ENCODE peak calls at places on chromosomes 7 and 10, in nine cellular contexts. One of them, this sample, is unnamed.

GRCh38 chr7:129845972-129846327 is 106.8 kb downstream of the UBE2H start:
- DNase-seq in mucosa of descending colon: no peak
- DNase-seq in activated CD4-positive, alpha-beta T cell treated with anti-CD3 and anti-CD28 coated beads, Interleukin-2, amount 10 ng/mL, durations not matched to agents 7 days and 5 days: no peak
- DNase-seq in SJSA1: no peak
- DNase-seq in GM13977: no peak
- DNase-seq in activated CD8-positive, alpha-beta T cell treated with anti-CD3 and anti-CD28 coated beads for 36 hours: no peak
- DNase-seq in germinal center: no peak
- DNase-seq in C1 segment of cervical spinal cord: no peak
- DNase-seq in activated effector memory CD4-positive, alpha-beta T cell treated with anti-CD3 and anti-CD28 coated beads, Interleukin-2, amount 50 U/mL, for 16 hours: no peak
- DNase-seq in this sample: no peak

GRCh38 chr7:81865754-81866153 is 95.9 kb upstream of the HGF start:
- DNase-seq in mucosa of descending colon: no peak
- DNase-seq in activated CD4-positive, alpha-beta T cell treated with anti-CD3 and anti-CD28 coated beads, Interleukin-2, amount 10 ng/mL, durations not matched to agents 7 days and 5 days: no peak
- DNase-seq in SJSA1: no peak
- DNase-seq in GM13977: no peak
- DNase-seq in activated CD8-positive, alpha-beta T cell treated with anti-CD3 and anti-CD28 coated beads for 36 hours: no peak
- DNase-seq in germinal center: no peak
- DNase-seq in C1 segment of cervical spinal cord: no peak
- DNase-seq in activated effector memory CD4-positive, alpha-beta T cell treated with anti-CD3 and anti-CD28 coated beads, Interleukin-2, amount 50 U/mL, for 16 hours: no peak
- DNase-seq in this sample: no peak

GRCh38 chr10:73889014-73889413 is 14.7 kb upstream of the CAMK2G start:
- DNase-seq in mucosa of descending colon: peak; percentile 74
- DNase-seq in activated CD4-positive, alpha-beta T cell treated with anti-CD3 and anti-CD28 coated beads, Interleukin-2, amount 10 ng/mL, durations not matched to agents 7 days and 5 days: no peak
- DNase-seq in SJSA1: peak; percentile 72
- DNase-seq in GM13977: peak; percentile 30
- DNase-seq in activated CD8-positive, alpha-beta T cell treated with anti-CD3 and anti-CD28 coated beads for 36 hours: peak; percentile 69
- DNase-seq in germinal center: no peak
- DNase-seq in C1 segment of cervical spinal cord: no peak
- DNase-seq in activated effector memory CD4-positive, alpha-beta T cell treated with anti-CD3 and anti-CD28 coated beads, Interleukin-2, amount 50 U/mL, for 16 hours: peak; percentile 72
- DNase-seq in this sample: peak; percentile 61

GRCh38 chr7:139394553-139394952 is 34.9 kb downstream of the LUC7L2 start:
- DNase-seq in mucosa of descending colon: no peak
- DNase-seq in activated CD4-positive, alpha-beta T cell treated with anti-CD3 and anti-CD28 coated beads, Interleukin-2, amount 10 ng/mL, durations not matched to agents 7 days and 5 days: peak; percentile 19
- DNase-seq in SJSA1: no peak
- DNase-seq in GM13977: no peak
- DNase-seq in activated CD8-positive, alpha-beta T cell treated with anti-CD3 and anti-CD28 coated beads for 36 hours: no peak
- DNase-seq in germinal center: no peak
- DNase-seq in C1 segment of cervical spinal cord: no peak
- DNase-seq in activated effector memory CD4-positive, alpha-beta T cell treated with anti-CD3 and anti-CD28 coated beads, Interleukin-2, amount 50 U/mL, for 16 hours: no peak
- DNase-seq in this sample: no peak

GRCh38 chr7:112001089-112001826 is 204.9 kb downstream of the DOCK4 start:
- DNase-seq in mucosa of descending colon: no peak
- DNase-seq in activated CD4-positive, alpha-beta T cell treated with anti-CD3 and anti-CD28 coated beads, Interleukin-2, amount 10 ng/mL, durations not matched to agents 7 days and 5 days: no peak
- DNase-seq in SJSA1: no peak
- DNase-seq in GM13977: no peak
- DNase-seq in activated CD8-positive, alpha-beta T cell treated with anti-CD3 and anti-CD28 coated beads for 36 hours: no peak
- DNase-seq in germinal center: no peak
- DNase-seq in C1 segment of cervical spinal cord: no peak
- DNase-seq in activated effector memory CD4-positive, alpha-beta T cell treated with anti-CD3 and anti-CD28 coated beads, Interleukin-2, amount 50 U/mL, for 16 hours: no peak
- DNase-seq in this sample: no peak

GRCh38 chr10:8180348-8180747 is 125.9 kb downstream of the GATA3 start:
- DNase-seq in mucosa of descending colon: no peak
- DNase-seq in activated CD4-positive, alpha-beta T cell treated with anti-CD3 and anti-CD28 coated beads, Interleukin-2, amount 10 ng/mL, durations not matched to agents 7 days and 5 days: no peak
- DNase-seq in SJSA1: no peak
- DNase-seq in GM13977: no peak
- DNase-seq in activated CD8-positive, alpha-beta T cell treated with anti-CD3 and anti-CD28 coated beads for 36 hours: no peak
- DNase-seq in germinal center: no peak
- DNase-seq in C1 segment of cervical spinal cord: no peak
- DNase-seq in activated effector memory CD4-positive, alpha-beta T cell treated with anti-CD3 and anti-CD28 coated beads, Interleukin-2, amount 50 U/mL, for 16 hours: no peak
- DNase-seq in this sample: no peak

GRCh38 chr7:132771301-132771730 is 195.0 kb upstream of the PLXNA4 start:
- DNase-seq in mucosa of descending colon: no peak
- DNase-seq in activated CD4-positive, alpha-beta T cell treated with anti-CD3 and anti-CD28 coated beads, Interleukin-2, amount 10 ng/mL, durations not matched to agents 7 days and 5 days: peak; percentile 57
- DNase-seq in SJSA1: no peak
- DNase-seq in GM13977: no peak
- DNase-seq in activated CD8-positive, alpha-beta T cell treated with anti-CD3 and anti-CD28 coated beads for 36 hours: peak; percentile 46
- DNase-seq in germinal center: peak; percentile 33
- DNase-seq in C1 segment of cervical spinal cord: no peak
- DNase-seq in activated effector memory CD4-positive, alpha-beta T cell treated with anti-CD3 and anti-CD28 coated beads, Interleukin-2, amount 50 U/mL, for 16 hours: peak; percentile 68
- DNase-seq in this sample: peak; percentile 18

GRCh38 chr7:45178241-45179225 is 20.9 kb downstream of the RAMP3 start:
- DNase-seq in mucosa of descending colon: no peak
- DNase-seq in activated CD4-positive, alpha-beta T cell treated with anti-CD3 and anti-CD28 coated beads, Interleukin-2, amount 10 ng/mL, durations not matched to agents 7 days and 5 days: no peak
- DNase-seq in SJSA1: peak; percentile 35
- DNase-seq in GM13977: no peak
- DNase-seq in activated CD8-positive, alpha-beta T cell treated with anti-CD3 and anti-CD28 coated beads for 36 hours: peak; percentile 26
- DNase-seq in germinal center: no peak
- DNase-seq in C1 segment of cervical spinal cord: no peak
- DNase-seq in activated effector memory CD4-positive, alpha-beta T cell treated with anti-CD3 and anti-CD28 coated beads, Interleukin-2, amount 50 U/mL, for 16 hours: peak; percentile 59
- DNase-seq in this sample: no peak

GRCh38 chr7:136072447-136072846 is 95.3 kb upstream of the MTPN start:
- DNase-seq in mucosa of descending colon: no peak
- DNase-seq in activated CD4-positive, alpha-beta T cell treated with anti-CD3 and anti-CD28 coated beads, Interleukin-2, amount 10 ng/mL, durations not matched to agents 7 days and 5 days: no peak
- DNase-seq in SJSA1: no peak
- DNase-seq in GM13977: no peak
- DNase-seq in activated CD8-positive, alpha-beta T cell treated with anti-CD3 and anti-CD28 coated beads for 36 hours: no peak
- DNase-seq in germinal center: no peak
- DNase-seq in C1 segment of cervical spinal cord: no peak
- DNase-seq in activated effector memory CD4-positive, alpha-beta T cell treated with anti-CD3 and anti-CD28 coated beads, Interleukin-2, amount 50 U/mL, for 16 hours: no peak
- DNase-seq in this sample: no peak

GRCh38 chr7:36047254-36047653 is 105.8 kb upstream of the EEPD1 start:
- DNase-seq in mucosa of descending colon: no peak
- DNase-seq in activated CD4-positive, alpha-beta T cell treated with anti-CD3 and anti-CD28 coated beads, Interleukin-2, amount 10 ng/mL, durations not matched to agents 7 days and 5 days: no peak
- DNase-seq in SJSA1: no peak
- DNase-seq in GM13977: no peak
- DNase-seq in activated CD8-positive, alpha-beta T cell treated with anti-CD3 and anti-CD28 coated beads for 36 hours: no peak
- DNase-seq in germinal center: no peak
- DNase-seq in C1 segment of cervical spinal cord: no peak
- DNase-seq in activated effector memory CD4-positive, alpha-beta T cell treated with anti-CD3 and anti-CD28 coated beads, Interleukin-2, amount 50 U/mL, for 16 hours: no peak
- DNase-seq in this sample: no peak

GRCh38 chr10:124078714-124079113 is 14.7 kb downstream of the CHST15 start:
- DNase-seq in mucosa of descending colon: no peak
- DNase-seq in activated CD4-positive, alpha-beta T cell treated with anti-CD3 and anti-CD28 coated beads, Interleukin-2, amount 10 ng/mL, durations not matched to agents 7 days and 5 days: no peak
- DNase-seq in SJSA1: no peak
- DNase-seq in GM13977: no peak
- DNase-seq in activated CD8-positive, alpha-beta T cell treated with anti-CD3 and anti-CD28 coated beads for 36 hours: no peak
- DNase-seq in germinal center: no peak
- DNase-seq in C1 segment of cervical spinal cord: no peak
- DNase-seq in activated effector memory CD4-positive, alpha-beta T cell treated with anti-CD3 and anti-CD28 coated beads, Interleukin-2, amount 50 U/mL, for 16 hours: no peak
- DNase-seq in this sample: no peak

GRCh38 chr7:70340236-70340635 is 742.0 kb downstream of the AUTS2 start:
- DNase-seq in mucosa of descending colon: no peak
- DNase-seq in activated CD4-positive, alpha-beta T cell treated with anti-CD3 and anti-CD28 coated beads, Interleukin-2, amount 10 ng/mL, durations not matched to agents 7 days and 5 days: no peak
- DNase-seq in SJSA1: no peak
- DNase-seq in GM13977: no peak
- DNase-seq in activated CD8-positive, alpha-beta T cell treated with anti-CD3 and anti-CD28 coated beads for 36 hours: no peak
- DNase-seq in germinal center: no peak
- DNase-seq in C1 segment of cervical spinal cord: no peak
- DNase-seq in activated effector memory CD4-positive, alpha-beta T cell treated with anti-CD3 and anti-CD28 coated beads, Interleukin-2, amount 50 U/mL, for 16 hours: no peak
- DNase-seq in this sample: no peak

GRCh38 chr7:100091411-100092181 is 2.8 kb downstream of the COPS6 start:
- DNase-seq in mucosa of descending colon: no peak
- DNase-seq in activated CD4-positive, alpha-beta T cell treated with anti-CD3 and anti-CD28 coated beads, Interleukin-2, amount 10 ng/mL, durations not matched to agents 7 days and 5 days: no peak
- DNase-seq in SJSA1: no peak
- DNase-seq in GM13977: no peak
- DNase-seq in activated CD8-positive, alpha-beta T cell treated with anti-CD3 and anti-CD28 coated beads for 36 hours: peak; percentile 35
- DNase-seq in germinal center: no peak
- DNase-seq in C1 segment of cervical spinal cord: no peak
- DNase-seq in activated effector memory CD4-positive, alpha-beta T cell treated with anti-CD3 and anti-CD28 coated beads, Interleukin-2, amount 50 U/mL, for 16 hours: no peak
- DNase-seq in this sample: no peak

GRCh38 chr10:49081532-49082275 is 33.6 kb downstream of the VSTM4 start:
- DNase-seq in mucosa of descending colon: no peak
- DNase-seq in activated CD4-positive, alpha-beta T cell treated with anti-CD3 and anti-CD28 coated beads, Interleukin-2, amount 10 ng/mL, durations not matched to agents 7 days and 5 days: no peak
- DNase-seq in SJSA1: no peak
- DNase-seq in GM13977: no peak
- DNase-seq in activated CD8-positive, alpha-beta T cell treated with anti-CD3 and anti-CD28 coated beads for 36 hours: no peak
- DNase-seq in germinal center: no peak
- DNase-seq in C1 segment of cervical spinal cord: no peak
- DNase-seq in activated effector memory CD4-positive, alpha-beta T cell treated with anti-CD3 and anti-CD28 coated beads, Interleukin-2, amount 50 U/mL, for 16 hours: peak; percentile 42
- DNase-seq in this sample: no peak

GRCh38 chr7:69696686-69697685 is 98.7 kb downstream of the AUTS2 start:
- DNase-seq in mucosa of descending colon: no peak
- DNase-seq in activated CD4-positive, alpha-beta T cell treated with anti-CD3 and anti-CD28 coated beads, Interleukin-2, amount 10 ng/mL, durations not matched to agents 7 days and 5 days: no peak
- DNase-seq in SJSA1: no peak
- DNase-seq in GM13977: peak; percentile 37
- DNase-seq in activated CD8-positive, alpha-beta T cell treated with anti-CD3 and anti-CD28 coated beads for 36 hours: no peak
- DNase-seq in germinal center: no peak
- DNase-seq in C1 segment of cervical spinal cord: no peak
- DNase-seq in activated effector memory CD4-positive, alpha-beta T cell treated with anti-CD3 and anti-CD28 coated beads, Interleukin-2, amount 50 U/mL, for 16 hours: no peak
- DNase-seq in this sample: no peak

GRCh38 chr7:7976677-7977076 is 8.1 kb downstream of the GLCCI1 start:
- DNase-seq in mucosa of descending colon: no peak
- DNase-seq in activated CD4-positive, alpha-beta T cell treated with anti-CD3 and anti-CD28 coated beads, Interleukin-2, amount 10 ng/mL, durations not matched to agents 7 days and 5 days: no peak
- DNase-seq in SJSA1: no peak
- DNase-seq in GM13977: no peak
- DNase-seq in activated CD8-positive, alpha-beta T cell treated with anti-CD3 and anti-CD28 coated beads for 36 hours: no peak
- DNase-seq in germinal center: no peak
- DNase-seq in C1 segment of cervical spinal cord: no peak
- DNase-seq in activated effector memory CD4-positive, alpha-beta T cell treated with anti-CD3 and anti-CD28 coated beads, Interleukin-2, amount 50 U/mL, for 16 hours: no peak
- DNase-seq in this sample: no peak

GRCh38 chr10:119199231-119199992 is 8.0 kb upstream of the GRK5 start:
- DNase-seq in mucosa of descending colon: no peak
- DNase-seq in activated CD4-positive, alpha-beta T cell treated with anti-CD3 and anti-CD28 coated beads, Interleukin-2, amount 10 ng/mL, durations not matched to agents 7 days and 5 days: peak; percentile 68
- DNase-seq in SJSA1: peak; percentile 72
- DNase-seq in GM13977: peak; percentile 63
- DNase-seq in activated CD8-positive, alpha-beta T cell treated with anti-CD3 and anti-CD28 coated beads for 36 hours: peak; percentile 58
- DNase-seq in germinal center: peak; percentile 39
- DNase-seq in C1 segment of cervical spinal cord: peak; percentile 6
- DNase-seq in activated effector memory CD4-positive, alpha-beta T cell treated with anti-CD3 and anti-CD28 coated beads, Interleukin-2, amount 50 U/mL, for 16 hours: peak; percentile 69
- DNase-seq in this sample: no peak

GRCh38 chr7:151038951-151039849 is 9.1 kb upstream of the ASIC3 start:
- DNase-seq in mucosa of descending colon: peak; percentile 83
- DNase-seq in activated CD4-positive, alpha-beta T cell treated with anti-CD3 and anti-CD28 coated beads, Interleukin-2, amount 10 ng/mL, durations not matched to agents 7 days and 5 days: peak; percentile 18
- DNase-seq in SJSA1: peak; percentile 97
- DNase-seq in GM13977: no peak
- DNase-seq in activated CD8-positive, alpha-beta T cell treated with anti-CD3 and anti-CD28 coated beads for 36 hours: peak; percentile 96
- DNase-seq in germinal center: no peak
- DNase-seq in C1 segment of cervical spinal cord: no peak
- DNase-seq in activated effector memory CD4-positive, alpha-beta T cell treated with anti-CD3 and anti-CD28 coated beads, Interleukin-2, amount 50 U/mL, for 16 hours: peak; percentile 90
- DNase-seq in this sample: no peak